ENCODE peak calls at places on chromosomes 7 and 10, in seven cellular contexts. One of them, this sample, is unnamed.

GRCh38 chr10:106780593-106781088 is 383.9 kb downstream of the SORCS1 start:
- DNase-seq in AG04450: no peak
- DNase-seq in endothelial cell of umbilical vein: no peak
- DNase-seq in IMR-90: no peak
- DNase-seq in AG04449: no peak
- DNase-seq in adrenal gland: no peak
- DNase-seq in cardiac fibroblast: no peak
- DNase-seq in this sample: no peak

GRCh38 chr10:79295593-79295992 is 51.7 kb upstream of the PPIF start:
- DNase-seq in AG04450: no peak
- DNase-seq in endothelial cell of umbilical vein: no peak
- DNase-seq in IMR-90: no peak
- DNase-seq in AG04449: no peak
- DNase-seq in adrenal gland: peak
- DNase-seq in cardiac fibroblast: no peak
- DNase-seq in this sample: no peak

GRCh38 chr7:106979551-106980357 is 64.8 kb upstream of the PRKAR2B start:
- DNase-seq in AG04450: no peak
- DNase-seq in endothelial cell of umbilical vein: no peak
- DNase-seq in IMR-90: no peak
- DNase-seq in AG04449: no peak
- DNase-seq in adrenal gland: peak
- DNase-seq in cardiac fibroblast: no peak
- DNase-seq in this sample: no peak

GRCh38 chr7:76397409-76398183 is 11.9 kb downstream of the SSC4D start:
- DNase-seq in AG04450: no peak
- DNase-seq in endothelial cell of umbilical vein: peak
- DNase-seq in IMR-90: peak
- DNase-seq in AG04449: no peak
- DNase-seq in adrenal gland: peak
- DNase-seq in cardiac fibroblast: peak
- DNase-seq in this sample: peak

GRCh38 chr10:515674-516073 is 173.8 kb downstream of the DIP2C start:
- DNase-seq in AG04450: no peak
- DNase-seq in endothelial cell of umbilical vein: no peak
- DNase-seq in IMR-90: no peak
- DNase-seq in AG04449: no peak
- DNase-seq in adrenal gland: no peak
- DNase-seq in cardiac fibroblast: no peak
- DNase-seq in this sample: no peak

GRCh38 chr7:83814480-83814879 is 165.5 kb upstream of the SEMA3E start:
- DNase-seq in AG04450: no peak
- DNase-seq in endothelial cell of umbilical vein: no peak
- DNase-seq in IMR-90: no peak
- DNase-seq in AG04449: no peak
- DNase-seq in adrenal gland: no peak
- DNase-seq in cardiac fibroblast: no peak
- DNase-seq in this sample: no peak

GRCh38 chr10:9302142-9302746 is 1247.8 kb downstream of the GATA3 start:
- DNase-seq in AG04450: peak
- DNase-seq in endothelial cell of umbilical vein: peak
- DNase-seq in IMR-90: peak
- DNase-seq in AG04449: peak
- DNase-seq in adrenal gland: no peak
- DNase-seq in cardiac fibroblast: peak
- DNase-seq in this sample: peak

GRCh38 chr10:132784582-132785432 is 1.1 kb downstream of the NKX6-2 start:
- DNase-seq in AG04450: no peak
- DNase-seq in endothelial cell of umbilical vein: no peak
- DNase-seq in IMR-90: no peak
- DNase-seq in AG04449: no peak
- DNase-seq in adrenal gland: no peak
- DNase-seq in cardiac fibroblast: no peak
- DNase-seq in this sample: no peak

GRCh38 chr7:125934539-125934938 is 1004.9 kb upstream of the POT1 start:
- DNase-seq in AG04450: no peak
- DNase-seq in endothelial cell of umbilical vein: no peak
- DNase-seq in IMR-90: no peak
- DNase-seq in AG04449: no peak
- DNase-seq in adrenal gland: peak
- DNase-seq in cardiac fibroblast: no peak
- DNase-seq in this sample: no peak

GRCh38 chr10:4260483-4260882 is 475.5 kb upstream of the KLF6 start:
- DNase-seq in AG04450: no peak
- DNase-seq in endothelial cell of umbilical vein: peak
- DNase-seq in IMR-90: peak
- DNase-seq in AG04449: no peak
- DNase-seq in adrenal gland: no peak
- DNase-seq in cardiac fibroblast: peak
- DNase-seq in this sample: peak

GRCh38 chr7:56174346-56175085 is 58.3 kb upstream of the NUPR2 start:
- DNase-seq in AG04450: no peak
- DNase-seq in endothelial cell of umbilical vein: no peak
- DNase-seq in IMR-90: no peak
- DNase-seq in AG04449: no peak
- DNase-seq in adrenal gland: no peak
- DNase-seq in cardiac fibroblast: no peak
- DNase-seq in this sample: no peak

GRCh38 chr7:129213828-129214227 is 11.0 kb upstream of the AHCYL2 start:
- DNase-seq in AG04450: no peak
- DNase-seq in endothelial cell of umbilical vein: no peak
- DNase-seq in IMR-90: no peak
- DNase-seq in AG04449: no peak
- DNase-seq in adrenal gland: no peak
- DNase-seq in cardiac fibroblast: no peak
- DNase-seq in this sample: no peak

GRCh38 chr10:14399641-14400040 is 68.9 kb upstream of the FRMD4A start:
- DNase-seq in AG04450: no peak
- DNase-seq in endothelial cell of umbilical vein: no peak
- DNase-seq in IMR-90: no peak
- DNase-seq in AG04449: no peak
- DNase-seq in adrenal gland: no peak
- DNase-seq in cardiac fibroblast: no peak
- DNase-seq in this sample: peak

GRCh38 chr10:47424231-47424630 is 40.1 kb upstream of the ZNF488 start:
- DNase-seq in AG04450: no peak
- DNase-seq in endothelial cell of umbilical vein: no peak
- DNase-seq in IMR-90: no peak
- DNase-seq in AG04449: no peak
- DNase-seq in adrenal gland: no peak
- DNase-seq in cardiac fibroblast: no peak
- DNase-seq in this sample: no peak

GRCh38 chr7:93159490-93159889 is 11.3 kb upstream of the SAMD9L start:
- DNase-seq in AG04450: no peak
- DNase-seq in endothelial cell of umbilical vein: no peak
- DNase-seq in IMR-90: peak
- DNase-seq in AG04449: no peak
- DNase-seq in adrenal gland: no peak
- DNase-seq in cardiac fibroblast: peak
- DNase-seq in this sample: peak

GRCh38 chr10:59995862-59996261 is 89.5 kb upstream of the CCDC6 start:
- DNase-seq in AG04450: no peak
- DNase-seq in endothelial cell of umbilical vein: no peak
- DNase-seq in IMR-90: no peak
- DNase-seq in AG04449: no peak
- DNase-seq in adrenal gland: no peak
- DNase-seq in cardiac fibroblast: peak
- DNase-seq in this sample: no peak

GRCh38 chr10:131266936-131267813 is 44.3 kb downstream of the TCERG1L start:
- DNase-seq in AG04450: no peak
- DNase-seq in endothelial cell of umbilical vein: no peak
- DNase-seq in IMR-90: no peak
- DNase-seq in AG04449: no peak
- DNase-seq in adrenal gland: no peak
- DNase-seq in cardiac fibroblast: no peak
- DNase-seq in this sample: no peak

GRCh38 chr7:141704112-141704511 is 2.1 kb upstream of the DENND11 start:
- DNase-seq in AG04450: no peak
- DNase-seq in endothelial cell of umbilical vein: no peak
- DNase-seq in IMR-90: no peak
- DNase-seq in AG04449: no peak
- DNase-seq in adrenal gland: no peak
- DNase-seq in cardiac fibroblast: no peak
- DNase-seq in this sample: no peak

GRCh38 chr7:132742152-132742551 is 165.9 kb upstream of the PLXNA4 start:
- DNase-seq in AG04450: peak
- DNase-seq in endothelial cell of umbilical vein: peak
- DNase-seq in IMR-90: peak
- DNase-seq in AG04449: peak
- DNase-seq in adrenal gland: peak
- DNase-seq in cardiac fibroblast: peak
- DNase-seq in this sample: peak

GRCh38 chr10:85259908-85260307 is 931.5 kb downstream of the CCSER2 start:
- DNase-seq in AG04450: no peak
- DNase-seq in endothelial cell of umbilical vein: no peak
- DNase-seq in IMR-90: no peak
- DNase-seq in AG04449: no peak
- DNase-seq in adrenal gland: no peak
- DNase-seq in cardiac fibroblast: no peak
- DNase-seq in this sample: no peak

GRCh38 chr10:58743466-58744115 is 230.9 kb downstream of the BICC1 start:
- DNase-seq in AG04450: peak
- DNase-seq in endothelial cell of umbilical vein: no peak
- DNase-seq in IMR-90: peak
- DNase-seq in AG04449: peak
- DNase-seq in adrenal gland: no peak
- DNase-seq in cardiac fibroblast: peak
- DNase-seq in this sample: peak

GRCh38 chr7:24323961-24324480 is 40.0 kb downstream of the NPY start:
- DNase-seq in AG04450: no peak
- DNase-seq in endothelial cell of umbilical vein: no peak
- DNase-seq in IMR-90: no peak
- DNase-seq in AG04449: no peak
- DNase-seq in adrenal gland: no peak
- DNase-seq in cardiac fibroblast: no peak
- DNase-seq in this sample: no peak

GRCh38 chr10:50619882-50620281 is 3.9 kb downstream of the SGMS1 start:
- DNase-seq in AG04450: no peak
- DNase-seq in endothelial cell of umbilical vein: no peak
- DNase-seq in IMR-90: no peak
- DNase-seq in AG04449: no peak
- DNase-seq in adrenal gland: no peak
- DNase-seq in cardiac fibroblast: no peak
- DNase-seq in this sample: no peak

GRCh38 chr10:18700555-18700850 is 41.3 kb downstream of the ARL5B start:
- DNase-seq in AG04450: no peak
- DNase-seq in endothelial cell of umbilical vein: no peak
- DNase-seq in IMR-90: no peak
- DNase-seq in AG04449: no peak
- DNase-seq in adrenal gland: no peak
- DNase-seq in cardiac fibroblast: no peak
- DNase-seq in this sample: no peak

GRCh38 chr10:84008878-84009277 is 130.4 kb upstream of the GHITM start:
- DNase-seq in AG04450: no peak
- DNase-seq in endothelial cell of umbilical vein: peak
- DNase-seq in IMR-90: no peak
- DNase-seq in AG04449: no peak
- DNase-seq in adrenal gland: peak
- DNase-seq in cardiac fibroblast: peak
- DNase-seq in this sample: no peak
- TF ChIP-seq CTCF in AG04450: peak
- TF ChIP-seq CTCF in endothelial cell of umbilical vein: peak
- TF ChIP-seq CTCF in IMR-90: peak
- TF ChIP-seq CTCF in AG04449: peak
- TF ChIP-seq CTCF in adrenal gland: peak
- TF ChIP-seq CTCF in cardiac fibroblast: peak
- TF ChIP-seq CTCF in this sample: peak

DNA sequence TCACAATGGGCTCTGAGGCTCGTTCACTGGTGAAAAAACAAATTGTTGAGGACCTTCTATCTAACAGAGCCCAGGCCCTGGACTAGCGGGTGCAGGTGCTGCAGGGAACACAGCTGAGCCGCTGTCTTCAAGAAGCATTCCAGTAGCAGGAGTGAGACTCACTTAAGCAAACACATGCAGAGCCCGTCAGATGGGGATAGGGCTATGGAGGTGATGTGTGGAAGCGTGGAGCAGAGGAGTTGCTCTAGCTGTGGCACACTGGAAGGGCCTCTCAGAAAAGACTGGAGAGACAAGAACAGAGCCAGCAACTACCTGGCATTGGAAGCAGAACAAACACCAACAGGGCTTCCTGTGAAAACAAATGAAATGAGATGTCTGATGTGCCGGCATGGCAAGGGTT is 37.8 kb upstream of the GALNTL5 start:
- DNase-seq in AG04450: no peak
- DNase-seq in endothelial cell of umbilical vein: no peak
- DNase-seq in IMR-90: no peak
- DNase-seq in AG04449: no peak
- DNase-seq in adrenal gland: no peak
- DNase-seq in cardiac fibroblast: no peak
- DNase-seq in this sample: no peak
- H3K4me3 ChIP-seq in AG04450: no peak
- H3K4me3 ChIP-seq in endothelial cell of umbilical vein: no peak
- H3K4me3 ChIP-seq in IMR-90: no peak
- H3K4me3 ChIP-seq in AG04449: no peak
- H3K4me3 ChIP-seq in adrenal gland: no peak
- H3K4me3 ChIP-seq in cardiac fibroblast: no peak
- H3K4me3 ChIP-seq in this sample: no peak

DNA sequence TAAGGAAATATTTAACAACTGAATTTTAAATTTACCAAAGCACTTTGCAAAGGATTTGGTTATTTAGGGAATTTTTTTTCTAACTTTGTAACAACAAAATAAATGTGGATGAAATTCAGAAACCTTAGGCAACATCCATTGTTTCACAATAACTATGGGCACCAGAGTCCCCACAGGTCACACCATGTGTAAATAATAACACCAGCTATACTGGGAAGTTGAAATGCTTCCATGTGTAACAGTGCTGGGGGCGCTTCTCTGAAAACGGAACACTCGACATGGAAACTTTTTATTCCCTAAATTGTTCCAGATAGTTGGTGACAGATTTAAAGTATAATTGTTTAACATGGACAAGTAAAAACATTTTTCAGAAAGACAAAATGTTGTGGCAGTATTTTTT is 818.6 kb downstream of the TNS3 start:
- DNase-seq in AG04450: no peak
- DNase-seq in endothelial cell of umbilical vein: peak
- DNase-seq in IMR-90: no peak
- DNase-seq in AG04449: no peak
- DNase-seq in adrenal gland: no peak
- DNase-seq in cardiac fibroblast: no peak
- DNase-seq in this sample: peak
- TF ChIP-seq CTCF in AG04450: no peak
- TF ChIP-seq CTCF in endothelial cell of umbilical vein: no peak
- TF ChIP-seq CTCF in IMR-90: no peak
- TF ChIP-seq CTCF in AG04449: no peak
- TF ChIP-seq CTCF in adrenal gland: no peak
- TF ChIP-seq CTCF in cardiac fibroblast: no peak
- TF ChIP-seq CTCF in this sample: no peak

GRCh38 chr10:103829266-103829665 is 26.1 kb downstream of the SH3PXD2A start:
- DNase-seq in AG04450: no peak
- DNase-seq in endothelial cell of umbilical vein: no peak
- DNase-seq in IMR-90: no peak
- DNase-seq in AG04449: no peak
- DNase-seq in adrenal gland: no peak
- DNase-seq in cardiac fibroblast: no peak
- DNase-seq in this sample: no peak
- H3K4me3 ChIP-seq in AG04450: no peak
- H3K4me3 ChIP-seq in endothelial cell of umbilical vein: no peak
- H3K4me3 ChIP-seq in IMR-90: no peak
- H3K4me3 ChIP-seq in AG04449: no peak
- H3K4me3 ChIP-seq in adrenal gland: no peak
- H3K4me3 ChIP-seq in cardiac fibroblast: no peak
- H3K4me3 ChIP-seq in this sample: no peak